ENCODE peak calls at places on chromosomes 3 and 15, in four cellular contexts. X is left lung, E is adrenal gland, A is upper lobe of right lung. W is an unnamed sample.

GRCh38 chr3:14565791-14566588 is 25.8 kb upstream of the GRIP2 start:
- DNase-seq in X (peak), E (no peak), A (no peak), W (no peak)

GRCh38 chr15:76439542-76439941 is 103.0 kb downstream of the ISL2 start:
- DNase-seq in X (no peak), E (no peak), A (no peak), W (no peak)

GRCh38 chr15:43111354-43111753 is 5.5 kb upstream of the UBR1 start:
- DNase-seq in X (no peak), E (no peak), A (no peak), W (no peak)

GRCh38 chr3:194488007-194488742 is 1.4 kb upstream of the ATP13A3 start:
- DNase-seq in X (no peak), E (no peak), A (no peak), W (no peak)

GRCh38 chr3:187368765-187369450 is 723 bp downstream of the RTP4 start:
- DNase-seq in X (no peak), E (no peak), A (no peak), W (no peak)

GRCh38 chr15:34987182-34987488 is 952 bp downstream of the ZNF770 start:
- DNase-seq in X (no peak), E (no peak), A (no peak), W (no peak)

GRCh38 chr3:142285057-142285666 is 59.8 kb upstream of the GK5 start:
- DNase-seq in X (no peak), E (no peak), A (no peak), W (no peak)

GRCh38 chr3:131361464-131362421 is 19.8 kb upstream of the NUDT16 start:
- DNase-seq in X (peak), E (peak), A (peak), W (peak)

GRCh38 chr3:156448300-156448699 is 106.6 kb downstream of the SSR3 start:
- DNase-seq in X (no peak), E (no peak), A (no peak), W (no peak)

GRCh38 chr3:126523745-126524428 is at the start of gene CHST13:
- DNase-seq in X (peak), E (no peak), A (peak), W (no peak)

GRCh38 chr3:14789640-14790285 is 29.0 kb upstream of the FGD5 start:
- DNase-seq in X (no peak), E (no peak), A (peak), W (no peak)

GRCh38 chr15:59794229-59794886 is 105.2 kb upstream of the BNIP2 start:
- DNase-seq in X (no peak), E (no peak), A (no peak), W (no peak)

GRCh38 chr3:15612001-15612400 is 10.5 kb downstream of the BTD start:
- DNase-seq in X (no peak), E (no peak), A (no peak), W (no peak)

GRCh38 chr15:98650871-98651481 is 2.6 kb downstream of the IGF1R start:
- DNase-seq in X (no peak), E (peak), A (no peak), W (no peak)

GRCh38 chr15:41347236-41347635 is 14.6 kb downstream of the NUSAP1 start:
- DNase-seq in X (no peak), E (no peak), A (no peak), W (no peak)

GRCh38 chr3:193736616-193737015 is 143.6 kb downstream of the OPA1 start:
- DNase-seq in X (no peak), E (no peak), A (no peak), W (no peak)

GRCh38 chr3:88219138-88219792 is 69.5 kb downstream of the C3orf38 start:
- DNase-seq in X (no peak), E (peak), A (no peak), W (peak)

GRCh38 chr3:46380471-46381215 is 9.9 kb downstream of the CCR5 start:
- DNase-seq in X (no peak), E (no peak), A (no peak), W (no peak)

GRCh38 chr3:135513106-135514063 is 452.1 kb upstream of the PPP2R3A start:
- DNase-seq in X (no peak), E (peak), A (no peak), W (no peak)

GRCh38 chr15:75705854-75706681 is 6.6 kb downstream of the CSPG4 start:
- DNase-seq in X (no peak), E (no peak), A (no peak), W (no peak)

GRCh38 chr15:45199136-45199810 is 11.5 kb upstream of the SHF start:
- DNase-seq in X (no peak), E (peak), A (no peak), W (no peak)

GRCh38 chr15:57705746-57706404 is 639 bp upstream of the POLR2M start:
- DNase-seq in X (no peak), E (no peak), A (no peak), W (no peak)

GRCh38 chr15:77457619-77458265 is 37.1 kb downstream of the HMG20A start:
- DNase-seq in X (no peak), E (no peak), A (no peak), W (no peak)

GRCh38 chr3:101850327-101851048 is 1.2 kb downstream of the NFKBIZ start:
- DNase-seq in X (no peak), E (no peak), A (no peak), W (no peak)

GRCh38 chr15:87268675-87269074 is 987.9 kb downstream of the NTRK3 start:
- DNase-seq in X (no peak), E (no peak), A (no peak), W (no peak)

GRCh38 chr3:86969500-86970189 is 21.3 kb downstream of the VGLL3 start:
- DNase-seq in X (no peak), E (no peak), A (no peak), W (no peak)

GRCh38 chr15:41568350-41569017 is 9.5 kb downstream of the TYRO3 start:
- DNase-seq in X (no peak), E (peak), A (no peak), W (peak)

GRCh38 chr15:90067181-90067952 is 34.9 kb downstream of the IDH2 start:
- DNase-seq in X (peak), E (no peak), A (peak), W (no peak)

GRCh38 chr3:9828801-9829755 is 14.7 kb downstream of the RPUSD3 start:
- DNase-seq in X (no peak), E (no peak), A (no peak), W (no peak)

GRCh38 chr3:134406331-134407246 is 32.3 kb upstream of the AMOTL2 start:
- DNase-seq in X (peak), E (no peak), A (peak), W (peak)

GRCh38 chr15:66653398-66653797 is 48.6 kb upstream of the SMAD6 start:
- DNase-seq in X (no peak), E (no peak), A (no peak), W (no peak)

DNA sequence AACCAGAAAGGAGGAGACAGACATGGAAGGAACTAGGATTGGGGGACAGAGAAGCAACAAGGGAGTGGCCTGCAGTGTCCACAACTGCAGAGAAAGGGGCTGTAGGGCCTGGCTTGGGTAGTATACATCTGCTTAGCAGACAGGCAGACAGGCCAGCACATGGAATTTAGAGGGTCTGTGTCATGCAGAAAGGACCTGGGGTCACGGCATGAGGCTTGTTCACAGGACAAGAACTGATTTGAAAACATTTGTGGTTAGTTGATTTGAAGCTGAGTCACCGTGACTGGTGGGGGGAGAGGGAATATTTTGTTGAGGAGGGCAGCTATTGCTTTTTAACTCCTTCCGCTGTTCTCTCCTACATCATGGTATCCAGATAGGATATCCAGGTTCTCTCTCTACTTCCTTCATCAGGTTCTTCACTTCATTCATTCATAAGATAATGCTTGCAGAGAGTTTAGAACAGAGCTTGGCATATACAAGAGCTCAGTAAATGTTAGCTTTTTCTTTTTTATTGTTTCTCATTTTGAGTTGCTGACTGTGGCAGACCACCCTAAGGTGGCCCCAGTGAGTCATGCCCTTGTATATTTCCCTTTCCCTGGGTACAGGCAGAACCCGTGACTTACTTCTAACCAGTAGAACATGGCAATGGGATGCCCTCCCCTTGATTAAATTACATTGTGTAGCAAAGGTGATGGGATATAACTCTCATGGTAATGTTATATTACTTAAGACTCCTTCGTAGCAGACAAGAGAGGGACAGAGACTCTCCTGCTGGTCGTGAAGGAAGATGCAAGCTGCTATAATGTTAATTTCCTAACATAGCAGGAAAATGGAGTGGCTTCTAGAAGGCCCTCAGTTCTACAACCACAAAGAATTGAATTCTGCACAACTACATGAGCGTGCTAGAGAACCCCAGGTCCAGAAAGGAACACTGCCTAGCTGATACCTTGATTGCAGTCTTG is 95.0 kb upstream of the NMNAT3 start:
- DNase-seq in X (no peak), E (peak), A (no peak), W (no peak)
- TF ChIP-seq CTCF in X (no peak), E (no peak), A (no peak), W (no peak)

GRCh38 chr3:170309044-170309443 is 48.5 kb upstream of the SKIL start:
- DNase-seq in X (no peak), E (no peak), A (no peak), W (no peak)
- TF ChIP-seq CTCF in X (no peak), E (no peak), A (no peak), W (no peak)

GRCh38 chr3:154730221-154730620 is 300.2 kb upstream of the GPR149 start:
- DNase-seq in X (no peak), E (no peak), A (no peak), W (no peak)
- TF ChIP-seq CTCF in X (no peak), E (no peak), A (no peak), W (no peak)

GRCh38 chr15:71756574-71757352 is 53.6 kb upstream of the NR2E3 start:
- DNase-seq in X (no peak), E (no peak), A (no peak), W (no peak)

GRCh38 chr15:71757741-71758530 is 52.4 kb upstream of the NR2E3 start:
- DNase-seq in X (no peak), E (no peak), A (no peak), W (no peak)

GRCh38 chr15:71760852-71761251 is 49.5 kb upstream of the NR2E3 start:
- DNase-seq in X (no peak), E (no peak), A (no peak), W (no peak)

GRCh38 chr15:71761649-71762048 is 48.7 kb upstream of the NR2E3 start:
- DNase-seq in X (no peak), E (peak), A (no peak), W (no peak)

DNA sequence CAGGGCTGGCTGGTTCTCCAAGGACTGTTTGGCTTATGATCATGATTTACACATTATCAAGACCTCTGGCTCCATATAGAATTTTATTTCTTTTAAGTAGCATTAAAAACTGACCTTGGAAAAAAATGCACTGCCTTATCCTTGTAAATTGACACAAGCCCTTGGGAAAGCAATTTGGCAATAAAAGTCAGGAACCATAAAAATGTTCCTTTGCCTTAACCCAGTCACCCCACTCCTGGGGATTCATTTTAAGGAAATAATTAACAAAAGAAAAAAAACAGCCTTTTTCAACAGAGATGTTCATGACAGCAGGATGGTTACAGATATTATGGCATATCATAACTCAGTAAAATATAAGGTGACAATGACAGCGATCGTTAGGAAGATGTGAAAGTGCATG is 51.6 kb upstream of the NR2E3 start:
- DNase-seq in X (no peak), E (no peak), A (no peak), W (no peak)
- TF ChIP-seq CTCF in X (no peak), E (no peak), A (no peak), W (no peak)

GRCh38 chr15:68195336-68196112 is 9.6 kb downstream of the CALML4 start:
- DNase-seq in X (no peak), E (no peak), A (no peak), W (no peak)
- TF ChIP-seq CTCF in X (no peak), E (no peak), A (no peak), W (no peak)

W was measured in progenitor cell of endocrine pancreas.